ENCODE peak calls at places on chromosomes 4 and X, in seven cellular contexts. E is AG04450, L is glutamatergic neuron, O is ovary, X is H1, Z is tibial nerve, M is heart right ventricle. S is an unnamed sample.

GRCh38 chrX:79167437-79167836 is 22.9 kb downstream of the GPR174 start:
- DNase-seq in Z (no peak), O (no peak), X (no peak), M (no peak), L (no peak), E (no peak), S (no peak)

GRCh38 chr4:185640809-185641675 is 105.7 kb upstream of the PDLIM3 start:
- DNase-seq in O (no peak), E (peak), X (no peak), Z (no peak), M (no peak), L (no peak), S (no peak)

GRCh38 chr4:113760094-113760851 is 1.3 kb downstream of the CAMK2D start:
- DNase-seq in O (no peak), M (no peak), X (no peak), E (no peak), Z (peak), L (peak), S (no peak)

GRCh38 chr4:153228512-153229145 is 24.4 kb downstream of the TRIM2 start:
- DNase-seq in O (no peak), Z (no peak), L (no peak), M (no peak), X (no peak), E (no peak), S (no peak)

GRCh38 chrX:96182366-96182765 is 502.3 kb upstream of the DIAPH2 start:
- DNase-seq in E (peak), M (no peak), L (peak), X (no peak), Z (no peak), O (peak), S (no peak)

GRCh38 chrX:132277953-132278614 is 58.8 kb upstream of the RAP2C start:
- DNase-seq in L (no peak), Z (no peak), O (no peak), E (no peak), X (no peak), M (no peak), S (no peak)

GRCh38 chr4:132266374-132266773 is 882.7 kb upstream of the PCDH10 start:
- DNase-seq in X (no peak), L (no peak), M (no peak), Z (no peak), E (no peak), O (no peak), S (no peak)

GRCh38 chr4:81919238-81919637 is 447.5 kb upstream of the RASGEF1B start:
- DNase-seq in E (no peak), L (no peak), Z (no peak), X (no peak), M (no peak), O (no peak), S (no peak)

GRCh38 chr4:116395408-116395807 is 690.0 kb downstream of the TRAM1L1 start:
- DNase-seq in Z (no peak), E (no peak), L (no peak), M (no peak), X (no peak), O (no peak), S (no peak)

GRCh38 chrX:22520128-22520828 is 247.6 kb downstream of the CBLL2 start:
- DNase-seq in X (no peak), O (no peak), E (no peak), L (no peak), M (no peak), Z (no peak), S (no peak)

GRCh38 chr4:189087981-189088380 is 852.7 kb upstream of the FRG1 start:
- DNase-seq in Z (no peak), X (no peak), O (no peak), M (no peak), E (no peak), L (no peak), S (no peak)

GRCh38 chr4:118835896-118836762 is at the start of gene SEC24D:
- DNase-seq in X (peak), Z (peak), L (peak), E (peak), M (peak), O (peak), S (peak)
- TF ChIP-seq CTCF in X (peak), Z (peak), L (peak), E (no peak), M (no peak), O (no peak), S (no peak)

GRCh38 chr4:15507679-15508078 is 38.0 kb downstream of the CC2D2A start:
- DNase-seq in O (no peak), Z (no peak), X (no peak), E (no peak), L (no peak), M (no peak), S (no peak)

GRCh38 chr4:15515106-15515505 is 45.4 kb downstream of the CC2D2A start:
- DNase-seq in M (no peak), O (no peak), Z (no peak), X (no peak), L (no peak), E (no peak), S (no peak)

GRCh38 chr4:15516494-15516893 is 46.8 kb downstream of the CC2D2A start:
- DNase-seq in X (no peak), Z (no peak), M (no peak), L (no peak), O (no peak), E (no peak), S (no peak)

DNA sequence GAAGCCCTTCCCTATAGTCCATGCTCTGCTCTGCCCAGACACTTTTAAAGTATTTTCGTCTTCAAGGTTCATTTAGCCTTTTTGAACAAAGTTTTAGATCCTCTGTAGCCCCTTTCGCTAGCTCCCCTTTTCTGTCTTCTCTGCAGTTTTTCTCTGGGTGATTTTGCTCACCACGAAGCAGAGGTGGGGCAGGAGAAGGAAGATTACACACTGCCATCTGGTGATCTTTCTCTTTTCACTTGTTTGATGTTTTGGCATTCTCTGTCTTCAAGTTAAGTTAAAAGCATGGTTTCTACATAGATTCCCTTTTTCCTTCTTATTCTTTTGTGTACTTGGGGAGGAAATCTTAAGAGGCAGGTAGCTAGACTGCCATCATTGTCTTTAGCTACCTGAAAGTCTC is 43.9 kb downstream of the CC2D2A start:
- DNase-seq in M (no peak), O (no peak), Z (no peak), X (no peak), E (no peak), L (no peak), S (no peak)
- TF ChIP-seq CTCF in M (no peak), O (no peak), Z (no peak), X (no peak), E (peak), L (no peak), S (peak)

DNA sequence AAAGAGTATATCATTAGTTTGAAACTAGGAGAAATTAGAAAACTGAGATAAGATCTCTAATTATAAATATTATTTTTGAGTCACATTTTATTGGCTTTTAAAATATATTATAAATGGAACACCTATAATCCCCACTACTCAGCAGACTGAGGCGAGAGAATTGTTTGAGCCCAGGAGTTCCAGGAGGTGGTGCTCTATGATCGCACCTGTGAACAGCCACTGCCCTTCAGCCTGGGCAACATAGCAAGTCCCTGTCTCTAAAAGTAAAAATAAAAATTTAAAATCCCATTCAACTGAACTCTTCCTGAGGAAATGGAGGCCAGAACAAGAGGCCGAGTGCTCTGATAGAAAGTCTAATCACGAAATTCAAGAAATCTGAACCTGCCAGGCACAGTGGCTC is 6.3 kb upstream of the C4orf36 start:
- DNase-seq in E (no peak), L (no peak), O (no peak), X (peak), M (no peak), Z (no peak), S (no peak)
- TF ChIP-seq CTCF in E (peak), L (no peak), O (no peak), X (peak), M (no peak), Z (no peak), S (peak)

GRCh38 chrX:45845142-45845541 is 644.5 kb upstream of the DIPK2B start:
- DNase-seq in Z (no peak), M (no peak), X (no peak), O (no peak), E (no peak), L (no peak), S (no peak)

GRCh38 chrX:45846328-45846727 is 645.7 kb upstream of the DIPK2B start:
- DNase-seq in X (no peak), L (no peak), O (no peak), M (no peak), Z (no peak), E (no peak), S (no peak)

GRCh38 chrX:45842916-45843315 is 642.2 kb upstream of the DIPK2B start:
- DNase-seq in M (no peak), O (no peak), X (no peak), L (no peak), E (no peak), Z (no peak), S (no peak)

GRCh38 chrX:45842207-45842900 is 641.7 kb upstream of the DIPK2B start:
- DNase-seq in O (no peak), M (no peak), L (no peak), Z (no peak), E (no peak), X (no peak), S (no peak)

DNA sequence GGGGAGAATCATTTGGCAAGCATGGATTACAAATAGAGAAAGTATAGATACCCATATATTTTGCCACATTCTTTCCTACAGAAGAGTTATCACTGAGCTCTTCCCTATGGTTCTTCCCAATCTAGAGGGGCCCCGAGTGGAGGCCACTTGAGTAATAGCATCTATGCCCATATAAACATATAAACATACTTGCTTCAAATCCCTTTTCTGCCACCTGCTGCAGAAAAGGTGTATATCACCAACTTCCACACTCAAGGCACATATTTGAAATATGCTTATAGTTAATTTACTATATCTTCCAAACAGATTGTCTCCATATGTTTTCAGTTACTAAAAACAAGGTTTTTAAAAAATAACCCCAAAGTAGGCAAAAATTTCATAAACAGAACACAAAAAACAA is 642.8 kb upstream of the DIPK2B start:
- DNase-seq in M (no peak), E (no peak), O (no peak), X (no peak), L (no peak), Z (no peak), S (no peak)
- TF ChIP-seq CTCF in M (no peak), E (no peak), O (no peak), X (no peak), L (no peak), Z (no peak), S (peak)

GRCh38 chr4:150256841-150257273 is 178.6 kb downstream of the DCLK2 start:
- DNase-seq in E (no peak), X (peak), L (no peak), O (no peak), Z (no peak), M (no peak), S (no peak)
- TF ChIP-seq CTCF in E (no peak), X (no peak), L (no peak), O (no peak), Z (no peak), M (no peak), S (no peak)

GRCh38 chr4:75892508-75892907 is 9.7 kb downstream of the PPEF2 start:
- DNase-seq in E (no peak), X (no peak), M (no peak), L (no peak), O (no peak), Z (no peak), S (peak)
- TF ChIP-seq CTCF in E (peak), X (peak), M (no peak), L (peak), O (no peak), Z (no peak), S (no peak)

DNA sequence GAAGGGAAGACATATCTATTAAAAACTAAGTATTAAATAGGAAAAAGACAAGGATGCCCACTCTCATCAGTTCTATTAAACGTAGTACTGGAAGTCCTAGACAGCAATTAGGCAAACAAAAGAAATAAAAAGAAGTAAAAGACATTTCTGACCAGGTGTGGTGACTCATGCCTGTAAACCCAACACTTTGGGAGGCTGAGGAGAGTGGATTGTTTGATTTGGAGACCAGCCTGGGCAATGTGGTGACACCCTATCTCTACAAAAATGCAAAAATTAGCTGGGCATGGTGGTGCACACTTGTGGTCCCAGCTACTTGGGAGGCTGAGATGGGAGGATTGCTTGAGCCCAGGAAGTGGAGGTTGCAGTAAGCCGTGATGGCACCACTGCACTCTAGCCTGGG is 1071.8 kb downstream of the FAT4 start:
- DNase-seq in M (no peak), X (no peak), L (no peak), E (no peak), Z (no peak), O (no peak), S (no peak)
- TF ChIP-seq CTCF in M (no peak), X (no peak), L (no peak), E (no peak), Z (no peak), O (no peak), S (no peak)

S was measured in D721Med.